ENCODE peak calls at places on chromosomes 6 and 20, in four cellular contexts. O, L, N and S are unnamed samples.

GRCh38 chr6:33860706-33861474 is 57.1 kb upstream of the MLN start:
- DNase-seq in O (no peak), L (peak; percentile 88), N (peak; percentile 75), S (peak; percentile 9)

GRCh38 chr6:5763871-5764270 is 242.9 kb downstream of the NRN1 start:
- DNase-seq in O (no peak), L (no peak), N (no peak), S (no peak)

GRCh38 chr20:63830821-63831593 is at the start of gene ZBTB46:
- DNase-seq in O (no peak), L (peak; percentile 53), N (peak; percentile 75), S (peak; percentile 48)

GRCh38 chr6:56851541-56852248 is 103.2 kb upstream of the BEND6 start:
- DNase-seq in O (peak; percentile 81), L (peak; percentile 80), N (peak; percentile 95), S (peak; percentile 77)

GRCh38 chr6:28651161-28651560 is 125.5 kb downstream of the GPX5 start:
- DNase-seq in O (no peak), L (no peak), N (no peak), S (no peak)

GRCh38 chr6:108167449-108167903 is 1.7 kb downstream of the NR2E1 start:
- DNase-seq in O (no peak), L (no peak), N (no peak), S (no peak)

GRCh38 chr6:38771111-38771694 is 56.1 kb downstream of the DNAH8 start:
- DNase-seq in O (peak; percentile 83), L (no peak), N (peak; percentile 1), S (no peak)

GRCh38 chr6:20318851-20319387 is 82.8 kb upstream of the E2F3 start:
- DNase-seq in O (no peak), L (no peak), N (no peak), S (no peak)

GRCh38 chr6:36302227-36302976 is 32.5 kb downstream of the PNPLA1 start:
- DNase-seq in O (peak; percentile 78), L (peak; percentile 92), N (peak; percentile 91), S (peak; percentile 96)

GRCh38 chr20:9319687-9320384 is 194.6 kb upstream of the LAMP5 start:
- DNase-seq in O (no peak), L (no peak), N (no peak), S (no peak)

GRCh38 chr20:52083627-52084232 is 107.8 kb downstream of the ZFP64 start:
- DNase-seq in O (peak; percentile 25), L (peak; percentile 48), N (peak; percentile 79), S (peak; percentile 92)

GRCh38 chr6:20876016-20876415 is 341.8 kb downstream of the CDKAL1 start:
- DNase-seq in O (peak; percentile 55), L (no peak), N (peak; percentile 67), S (peak; percentile 13)

DNA sequence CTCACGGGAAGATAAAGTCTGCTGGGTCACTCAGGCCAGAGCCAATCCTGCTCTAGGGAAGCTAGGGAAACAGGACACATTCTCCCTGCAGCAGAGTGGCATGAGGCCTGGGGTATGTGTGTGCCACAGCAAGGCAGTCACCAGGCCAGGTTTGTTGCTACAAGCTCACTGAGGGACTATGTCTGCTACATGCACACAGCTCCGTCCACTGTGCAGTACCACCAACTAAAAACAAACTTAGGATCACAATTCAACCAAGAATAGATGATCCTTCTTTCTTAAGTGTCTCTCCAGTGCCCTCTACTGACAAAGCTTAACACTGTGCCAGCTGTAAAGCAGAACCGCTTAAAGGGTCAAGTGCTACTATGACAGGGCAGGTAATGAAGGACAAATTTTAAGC is 192.5 kb downstream of the PTPRK start:
- DNase-seq in O (no peak), L (peak; percentile 77), N (peak; percentile 48), S (peak; percentile 45)
- H3K79me2 ChIP-seq in O (peaks cover 70% of the 10 kb centered on the region), L (no peaks in the 10 kb centered on the region), N (peaks cover 14% of the 10 kb centered on the region), S (peaks cover 16% of the 10 kb centered on the region)

GRCh38 chr20:41701596-41702350 is 83.6 kb upstream of the CHD6 start:
- DNase-seq in O (no peak), L (no peak), N (peak; percentile 61), S (no peak)
- H3K79me2 ChIP-seq in O (no peaks in the 10 kb centered on the region), L (no peaks in the 10 kb centered on the region), N (no peaks in the 10 kb centered on the region), S (no peaks in the 10 kb centered on the region)

GRCh38 chr6:163530406-163530805 is 115.9 kb downstream of the QKI start:
- DNase-seq in O (no peak), L (no peak), N (peak; percentile 44), S (no peak)

GRCh38 chr6:163526356-163526755 is 111.8 kb downstream of the QKI start:
- DNase-seq in O (no peak), L (no peak), N (peak; percentile 29), S (no peak)

GRCh38 chr6:163529605-163530004 is 115.1 kb downstream of the QKI start:
- DNase-seq in O (peak; percentile 86), L (no peak), N (peak; percentile 93), S (peak; percentile 74)

GRCh38 chr6:163522033-163522432 is 107.5 kb downstream of the QKI start:
- DNase-seq in O (no peak), L (no peak), N (no peak), S (no peak)

GRCh38 chr6:163525926-163526325 is 111.4 kb downstream of the QKI start:
- DNase-seq in O (no peak), L (no peak), N (peak; percentile 45), S (no peak)
- H3K79me2 ChIP-seq in O (peaks cover 88% of the 10 kb centered on the region), L (peaks cover 42% of the 10 kb centered on the region), N (peaks cover 95% of the 10 kb centered on the region), S (peaks cover 98% of the 10 kb centered on the region)

DNA sequence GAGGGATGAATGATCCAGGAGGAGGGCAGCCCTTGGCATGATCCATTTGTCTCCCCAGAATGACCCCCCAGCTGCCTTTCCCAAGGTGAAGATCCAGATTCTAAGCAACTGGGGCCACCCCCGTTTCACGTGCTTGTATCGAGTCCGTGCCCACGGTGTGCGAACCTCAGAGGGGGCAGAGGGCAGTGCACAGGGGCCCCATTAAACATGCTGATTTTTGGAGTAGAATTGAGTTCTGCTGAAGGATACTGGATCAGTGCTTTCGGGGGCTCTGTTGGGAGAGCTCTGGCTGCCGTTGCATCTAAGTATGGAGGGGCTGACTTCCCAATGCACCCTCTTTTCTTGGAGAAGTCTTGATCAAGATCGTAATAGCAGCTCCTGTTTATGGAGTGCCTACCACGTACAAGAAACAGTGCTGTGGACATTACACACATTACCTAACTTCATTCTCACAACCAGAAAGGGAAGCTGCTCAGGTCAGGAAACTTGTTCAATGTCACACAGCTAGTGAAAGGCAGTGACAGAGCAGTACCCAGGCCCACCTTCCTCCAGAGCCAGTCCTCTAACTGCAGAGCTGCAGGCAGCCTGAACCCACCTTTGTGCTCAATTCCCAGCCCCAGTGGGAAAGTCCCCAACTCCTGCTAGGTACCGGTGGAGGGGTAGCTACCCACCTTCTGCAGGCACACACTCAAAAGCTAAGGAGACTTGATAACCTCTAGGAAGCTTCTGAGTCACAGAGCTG is 5.4 kb downstream of the SPAG4 start:
- DNase-seq in O (no peak), L (no peak), N (no peak), S (no peak)
- H3K79me2 ChIP-seq in O (no peaks in the 10 kb centered on the region), L (no peaks in the 10 kb centered on the region), N (no peaks in the 10 kb centered on the region), S (peaks cover 15% of the 10 kb centered on the region)

GRCh38 chr6:13941902-13942301 is 17.1 kb downstream of the RNF182 start:
- DNase-seq in O (no peak), L (no peak), N (peak; percentile 15), S (no peak)
- H3K79me2 ChIP-seq in O (no peaks in the 10 kb centered on the region), L (no peaks in the 10 kb centered on the region), N (no peaks in the 10 kb centered on the region), S (peaks cover 82% of the 10 kb centered on the region)

GRCh38 chr6:149325648-149326236 is 8.2 kb downstream of the TAB2 start:
- DNase-seq in O (no peak), L (no peak), N (no peak), S (no peak)

GRCh38 chr6:149320745-149321240 is 3.3 kb downstream of the TAB2 start:
- DNase-seq in O (no peak), L (no peak), N (peak; percentile 44), S (peak; percentile 8)

GRCh38 chr6:149323353-149323752 is 5.8 kb downstream of the TAB2 start:
- DNase-seq in O (no peak), L (no peak), N (no peak), S (no peak)

GRCh38 chr6:149324428-149324827 is 6.9 kb downstream of the TAB2 start:
- DNase-seq in O (no peak), L (no peak), N (peak; percentile 42), S (no peak)

GRCh38 chr6:149323925-149324324 is 6.4 kb downstream of the TAB2 start:
- DNase-seq in O (no peak), L (no peak), N (no peak), S (no peak)
- H3K79me2 ChIP-seq in O (peaks cover 99% of the 10 kb centered on the region), L (peaks cover 99% of the 10 kb centered on the region), N (peaks cover 100% of the 10 kb centered on the region), S (peaks cover 100% of the 10 kb centered on the region)